ENCODE peak calls at places on chromosomes 7 and 10, in eight cellular contexts. Y is stimulated activated CD8-positive, alpha-beta memory T cell treated with anti-CD3 and anti-CD28 coated beads, Interleukin-4, amount 100 ng/mL, for 1 hour; F is lower leg skin; D is B cell; E is midbrain; I is heart right ventricle; B is HCEC 1CT; A is ACHN. C is an unnamed sample.

GRCh38 chr10:6027929-6028328 is 34.2 kb downstream of the IL2RA start:
- DNase-seq in Y (no peak), F (no peak), D (no peak), E (no peak), I (peak), B (no peak), A (no peak), C (no peak)

GRCh38 chr10:47244560-47245500 is 55.2 kb upstream of the GDF10 start:
- DNase-seq in Y (no peak), F (no peak), D (no peak), E (no peak), I (no peak), B (no peak), A (no peak), C (no peak)

GRCh38 chr7:140397784-140398750 is at the start of gene SLC37A3:
- DNase-seq in Y (peak), F (peak), D (peak), E (peak), I (peak), B (peak), A (peak), C (peak)

GRCh38 chr10:110354322-110354766 is 49.6 kb upstream of the SMNDC1 start:
- DNase-seq in Y (peak), F (peak), D (peak), E (peak), I (peak), B (peak), A (peak), C (peak)

GRCh38 chr7:101814996-101815825 is 2.2 kb upstream of the CUX1 start:
- DNase-seq in Y (peak), F (no peak), D (peak), E (peak), I (peak), B (peak), A (peak), C (no peak)

GRCh38 chr10:86545097-86545496 is 23.5 kb upstream of the WAPL start:
- DNase-seq in Y (no peak), F (no peak), D (no peak), E (no peak), I (no peak), B (no peak), A (no peak), C (no peak)

GRCh38 chr7:87541648-87542047 is 59.0 kb downstream of the ABCB1 start:
- DNase-seq in Y (no peak), F (no peak), D (no peak), E (no peak), I (no peak), B (no peak), A (no peak), C (no peak)

GRCh38 chr7:69599879-69600764 is 1.8 kb downstream of the AUTS2 start:
- DNase-seq in Y (no peak), F (no peak), D (peak), E (no peak), I (no peak), B (no peak), A (no peak), C (no peak)

GRCh38 chr7:149460493-149461330 is at the start of gene ZNF777:
- DNase-seq in Y (peak), F (peak), D (peak), E (peak), I (peak), B (peak), A (peak), C (peak)

GRCh38 chr10:126130291-126130710 is 233.9 kb downstream of the FANK1 start:
- DNase-seq in Y (no peak), F (no peak), D (no peak), E (no peak), I (peak), B (peak), A (no peak), C (peak)

GRCh38 chr10:113563306-113564088 is 10.6 kb downstream of the HABP2 start:
- DNase-seq in Y (peak), F (peak), D (peak), E (peak), I (peak), B (peak), A (peak), C (peak)

GRCh38 chr10:82821043-82821442 is 946.0 kb downstream of the NRG3 start:
- DNase-seq in Y (no peak), F (no peak), D (no peak), E (no peak), I (no peak), B (no peak), A (no peak), C (no peak)

GRCh38 chr7:100914879-100915442 is 19.3 kb upstream of the ACHE start:
- DNase-seq in Y (no peak), F (no peak), D (no peak), E (no peak), I (no peak), B (no peak), A (no peak), C (no peak)

GRCh38 chr7:16646427-16647081 is 573 bp downstream of the BZW2 start:
- DNase-seq in Y (no peak), F (no peak), D (no peak), E (no peak), I (no peak), B (peak), A (peak), C (no peak)

GRCh38 chr7:78296689-78297371 is 498.3 kb downstream of the PHTF2 start:
- DNase-seq in Y (no peak), F (no peak), D (no peak), E (no peak), I (no peak), B (no peak), A (no peak), C (no peak)

GRCh38 chr7:132854238-132854637 is 227.7 kb downstream of the CHCHD3 start:
- DNase-seq in Y (no peak), F (no peak), D (no peak), E (no peak), I (no peak), B (no peak), A (no peak), C (no peak)

GRCh38 chr7:119929891-119930290 is 343.1 kb upstream of the KCND2 start:
- DNase-seq in Y (no peak), F (no peak), D (no peak), E (no peak), I (no peak), B (no peak), A (no peak), C (no peak)

GRCh38 chr10:15369642-15370211 is 1.4 kb downstream of the FAM171A1 start:
- DNase-seq in Y (no peak), F (no peak), D (no peak), E (peak), I (no peak), B (no peak), A (peak), C (no peak)

GRCh38 chr7:44581426-44581906 is 565 bp downstream of the TMED4 start:
- DNase-seq in Y (no peak), F (no peak), D (peak), E (no peak), I (peak), B (no peak), A (peak), C (no peak)

GRCh38 chr7:17530741-17531417 is 232.4 kb downstream of the AHR start:
- DNase-seq in Y (no peak), F (no peak), D (no peak), E (peak), I (no peak), B (peak), A (peak), C (no peak)

GRCh38 chr10:112202561-112203241 is 19.1 kb upstream of the GPAM start:
- DNase-seq in Y (no peak), F (no peak), D (no peak), E (no peak), I (no peak), B (peak), A (peak), C (no peak)

GRCh38 chr10:118840071-118840775 is 85.5 kb upstream of the CACUL1 start:
- DNase-seq in Y (no peak), F (no peak), D (no peak), E (no peak), I (no peak), B (peak), A (no peak), C (no peak)

GRCh38 chr10:57905866-57906265 is 361.8 kb downstream of the IPMK start:
- DNase-seq in Y (no peak), F (no peak), D (no peak), E (no peak), I (no peak), B (no peak), A (no peak), C (no peak)

GRCh38 chr7:69962077-69962855 is 364.0 kb downstream of the AUTS2 start:
- DNase-seq in Y (no peak), F (no peak), D (no peak), E (peak), I (peak), B (no peak), A (no peak), C (no peak)

GRCh38 chr10:75660833-75661232 is 229.4 kb downstream of the LRMDA start:
- DNase-seq in Y (no peak), F (no peak), D (no peak), E (no peak), I (no peak), B (no peak), A (no peak), C (no peak)

GRCh38 chr10:60781678-60782077 is 3.4 kb downstream of the CDK1 start:
- DNase-seq in Y (no peak), F (no peak), D (no peak), E (no peak), I (no peak), B (no peak), A (no peak), C (no peak)

GRCh38 chr10:49526624-49527023 is 12.3 kb downstream of the ERCC6 start:
- DNase-seq in Y (no peak), F (no peak), D (no peak), E (no peak), I (no peak), B (peak), A (no peak), C (no peak)